ENCODE peak calls at places on chromosomes 5 and 9, in four cellular contexts. One of them, this sample, is unnamed.

GRCh38 chr9:95048225-95049087 is 269.1 kb downstream of the FANCC start:
- DNase-seq in H1: peak
- DNase-seq in mesenchymal stem cell: peak
- DNase-seq in trophoblast cell: peak
- DNase-seq in this sample: peak

GRCh38 chr5:178356459-178356872 is 123.9 kb upstream of the PHYKPL start:
- DNase-seq in H1: no peak
- DNase-seq in mesenchymal stem cell: peak
- DNase-seq in trophoblast cell: no peak
- DNase-seq in this sample: peak

GRCh38 chr9:90300901-90301688 is 341.5 kb downstream of the DIRAS2 start:
- DNase-seq in trophoblast cell: peak
- DNase-seq in mesenchymal stem cell: peak
- DNase-seq in H1: no peak
- DNase-seq in this sample: no peak

GRCh38 chr9:86275962-86276361 is 6.4 kb downstream of the ISCA1 start:
- DNase-seq in trophoblast cell: no peak
- DNase-seq in H1: no peak
- DNase-seq in mesenchymal stem cell: peak
- DNase-seq in this sample: no peak

GRCh38 chr9:114504341-114505186 is 709 bp downstream of the WHRN start:
- DNase-seq in mesenchymal stem cell: peak
- DNase-seq in trophoblast cell: no peak
- DNase-seq in H1: peak
- DNase-seq in this sample: peak

GRCh38 chr5:105872569-105873270 is 1798.0 kb downstream of the EFNA5 start:
- DNase-seq in H1: no peak
- DNase-seq in trophoblast cell: no peak
- DNase-seq in mesenchymal stem cell: peak
- DNase-seq in this sample: no peak

GRCh38 chr5:146213210-146213838 is 9.9 kb downstream of the RBM27 start:
- DNase-seq in H1: no peak
- DNase-seq in trophoblast cell: no peak
- DNase-seq in mesenchymal stem cell: no peak
- DNase-seq in this sample: no peak

GRCh38 chr9:105246656-105247162 is 2.3 kb downstream of the SLC44A1 start:
- DNase-seq in trophoblast cell: no peak
- DNase-seq in H1: no peak
- DNase-seq in mesenchymal stem cell: no peak
- DNase-seq in this sample: no peak

GRCh38 chr9:89969156-89969566 is 364.3 kb downstream of the GADD45G start:
- DNase-seq in mesenchymal stem cell: peak
- DNase-seq in trophoblast cell: no peak
- DNase-seq in H1: no peak
- DNase-seq in this sample: no peak

GRCh38 chr5:57495688-57496087 is 13.1 kb upstream of the ACTBL2 start:
- DNase-seq in mesenchymal stem cell: no peak
- DNase-seq in trophoblast cell: no peak
- DNase-seq in H1: no peak
- DNase-seq in this sample: no peak

GRCh38 chr5:179967489-179967888 is 59.8 kb upstream of the TBC1D9B start:
- DNase-seq in H1: no peak
- DNase-seq in mesenchymal stem cell: peak
- DNase-seq in trophoblast cell: no peak
- DNase-seq in this sample: no peak

GRCh38 chr5:92283521-92283920 is 900.4 kb upstream of the ARRDC3 start:
- DNase-seq in mesenchymal stem cell: no peak
- DNase-seq in H1: no peak
- DNase-seq in trophoblast cell: no peak
- DNase-seq in this sample: no peak

GRCh38 chr5:91379602-91380490 is 3.3 kb downstream of the ARRDC3 start:
- DNase-seq in H1: peak
- DNase-seq in mesenchymal stem cell: peak
- DNase-seq in trophoblast cell: peak
- DNase-seq in this sample: peak

GRCh38 chr9:124964056-124964455 is 23.2 kb upstream of the GOLGA1 start:
- DNase-seq in H1: no peak
- DNase-seq in trophoblast cell: no peak
- DNase-seq in mesenchymal stem cell: no peak
- DNase-seq in this sample: no peak

GRCh38 chr5:122258241-122258640 is 53.8 kb upstream of the SNCAIP start:
- DNase-seq in H1: no peak
- DNase-seq in mesenchymal stem cell: no peak
- DNase-seq in trophoblast cell: no peak
- DNase-seq in this sample: no peak

GRCh38 chr9:99162759-99163364 is 57.9 kb downstream of the TGFBR1 start:
- DNase-seq in trophoblast cell: peak
- DNase-seq in mesenchymal stem cell: peak
- DNase-seq in H1: no peak
- DNase-seq in this sample: no peak

GRCh38 chr5:109407913-109408312 is 1.9 kb downstream of the PJA2 start:
- DNase-seq in mesenchymal stem cell: no peak
- DNase-seq in H1: no peak
- DNase-seq in trophoblast cell: no peak
- DNase-seq in this sample: no peak

GRCh38 chr5:72436796-72437471 is 70.3 kb downstream of the ZNF366 start:
- DNase-seq in trophoblast cell: no peak
- DNase-seq in H1: no peak
- DNase-seq in mesenchymal stem cell: no peak
- DNase-seq in this sample: no peak

GRCh38 chr5:173047838-173048105 is 8.4 kb upstream of the CREBRF start:
- DNase-seq in H1: no peak
- DNase-seq in mesenchymal stem cell: no peak
- DNase-seq in trophoblast cell: no peak
- DNase-seq in this sample: no peak

GRCh38 chr5:173053041-173053440 is 3.1 kb upstream of the CREBRF start:
- DNase-seq in trophoblast cell: no peak
- DNase-seq in H1: no peak
- DNase-seq in mesenchymal stem cell: no peak
- DNase-seq in this sample: no peak

GRCh38 chr5:173051746-173052145 is 4.4 kb upstream of the CREBRF start:
- DNase-seq in H1: no peak
- DNase-seq in trophoblast cell: no peak
- DNase-seq in mesenchymal stem cell: peak
- DNase-seq in this sample: no peak

GRCh38 chr5:173055042-173055721 is 970 bp upstream of the CREBRF start:
- DNase-seq in H1: no peak
- DNase-seq in trophoblast cell: no peak
- DNase-seq in mesenchymal stem cell: no peak
- DNase-seq in this sample: no peak

GRCh38 chr5:173050791-173051190 is 5.4 kb upstream of the CREBRF start:
- DNase-seq in trophoblast cell: no peak
- DNase-seq in H1: no peak
- DNase-seq in mesenchymal stem cell: peak
- DNase-seq in this sample: no peak
- H2BK12ac ChIP-seq in trophoblast cell: no peak
- H2BK12ac ChIP-seq in H1: no peak
- H2BK12ac ChIP-seq in mesenchymal stem cell: no peak
- H2BK12ac ChIP-seq in this sample: no peak

GRCh38 chr9:130839237-130840111 is 4.4 kb downstream of the ABL1 start:
- DNase-seq in mesenchymal stem cell: no peak
- DNase-seq in trophoblast cell: no peak
- DNase-seq in H1: no peak
- DNase-seq in this sample: no peak
- H3K4me3 ChIP-seq in mesenchymal stem cell: no peak
- H3K4me3 ChIP-seq in trophoblast cell: no peak
- H3K4me3 ChIP-seq in H1: no peak
- H3K4me3 ChIP-seq in this sample: no peak

DNA sequence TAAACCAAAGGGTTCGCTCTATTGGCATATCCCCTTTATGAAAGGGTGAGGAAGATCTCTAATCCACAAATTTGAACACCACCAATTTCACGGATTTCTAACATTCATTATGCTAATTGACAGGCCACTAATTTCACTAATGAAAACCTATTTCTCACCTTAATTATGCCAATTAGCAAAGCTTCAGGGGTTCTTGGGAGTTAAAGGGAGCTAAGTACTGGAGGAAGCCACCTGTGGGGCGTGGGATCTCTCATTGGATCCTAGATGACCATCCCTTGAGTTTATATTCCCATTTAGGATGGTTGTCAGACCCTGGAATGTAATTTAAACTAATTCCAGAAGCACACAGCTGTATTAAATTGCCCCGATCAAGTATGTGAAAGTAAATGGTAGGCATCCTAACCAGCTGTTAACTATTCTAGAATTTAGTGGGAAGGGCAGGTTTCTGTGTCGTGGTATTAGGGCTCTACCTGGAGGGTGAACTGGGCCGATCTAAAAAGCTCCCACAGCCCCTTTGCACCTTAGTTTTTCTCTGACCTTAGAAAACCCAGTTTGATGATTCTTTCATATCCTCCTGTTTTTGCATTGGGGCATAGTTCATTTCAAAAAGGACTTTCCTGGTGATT is 77.1 kb downstream of the C9orf152 start:
- DNase-seq in mesenchymal stem cell: no peak
- DNase-seq in trophoblast cell: no peak
- DNase-seq in H1: no peak
- DNase-seq in this sample: no peak
- H2BK12ac ChIP-seq in mesenchymal stem cell: no peak
- H2BK12ac ChIP-seq in trophoblast cell: no peak
- H2BK12ac ChIP-seq in H1: peak
- H2BK12ac ChIP-seq in this sample: no peak

DNA sequence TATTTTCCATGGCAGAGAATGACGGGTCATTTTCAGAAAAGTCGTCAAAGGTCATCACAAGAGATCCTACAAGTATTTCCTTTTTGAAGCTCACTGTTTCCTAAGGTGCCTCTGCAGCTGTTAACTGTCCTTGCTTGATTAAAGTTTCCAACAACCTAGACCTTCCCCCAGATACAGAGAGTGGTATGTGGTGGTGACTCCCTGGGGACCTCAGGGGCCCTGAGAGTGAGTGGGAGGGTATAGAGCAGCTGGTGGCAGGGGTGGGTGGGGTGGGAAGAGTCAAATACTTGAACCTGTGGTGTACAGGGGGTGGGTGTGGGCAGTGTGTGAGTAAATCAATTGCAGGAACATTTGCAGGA is 1.6 kb upstream of the CD72 start:
- DNase-seq in H1: no peak
- DNase-seq in trophoblast cell: no peak
- DNase-seq in mesenchymal stem cell: no peak
- DNase-seq in this sample: no peak
- H3K4me3 ChIP-seq in H1: no peak
- H3K4me3 ChIP-seq in trophoblast cell: no peak
- H3K4me3 ChIP-seq in mesenchymal stem cell: no peak
- H3K4me3 ChIP-seq in this sample: no peak

DNA sequence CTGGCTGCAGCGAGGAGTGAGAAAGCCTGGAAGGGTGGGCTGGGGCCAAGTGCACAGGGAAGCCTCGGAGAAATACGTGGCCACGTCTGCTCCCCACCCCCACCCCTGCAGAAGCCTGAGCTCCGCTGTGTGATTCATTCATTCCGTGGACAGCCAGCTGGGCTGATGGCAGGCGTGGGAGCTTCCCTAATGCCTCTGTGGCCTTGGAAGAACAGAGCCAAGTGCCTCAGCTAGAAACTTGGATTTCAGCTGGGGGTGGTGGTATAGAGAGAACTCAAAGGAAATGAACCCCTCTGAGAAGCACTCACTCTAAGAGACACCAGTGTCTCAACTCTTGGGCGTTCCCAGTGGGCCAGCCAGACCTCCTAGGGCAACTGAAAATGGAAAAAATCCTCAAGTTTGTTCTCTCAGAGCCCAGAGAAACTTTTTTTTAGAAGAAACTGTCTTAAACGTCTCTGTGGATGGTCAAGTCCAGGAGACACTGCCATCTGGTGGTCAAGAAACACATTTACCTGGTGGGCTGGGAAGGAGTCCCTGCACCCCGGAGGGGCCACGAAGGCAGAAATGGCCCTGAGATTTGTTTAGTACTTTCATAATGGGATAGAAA is 18.0 kb downstream of the ATOX1 start:
- DNase-seq in trophoblast cell: peak
- DNase-seq in mesenchymal stem cell: peak
- DNase-seq in H1: peak
- DNase-seq in this sample: peak
- H2BK12ac ChIP-seq in trophoblast cell: peak
- H2BK12ac ChIP-seq in mesenchymal stem cell: no peak
- H2BK12ac ChIP-seq in H1: no peak
- H2BK12ac ChIP-seq in this sample: no peak

DNA sequence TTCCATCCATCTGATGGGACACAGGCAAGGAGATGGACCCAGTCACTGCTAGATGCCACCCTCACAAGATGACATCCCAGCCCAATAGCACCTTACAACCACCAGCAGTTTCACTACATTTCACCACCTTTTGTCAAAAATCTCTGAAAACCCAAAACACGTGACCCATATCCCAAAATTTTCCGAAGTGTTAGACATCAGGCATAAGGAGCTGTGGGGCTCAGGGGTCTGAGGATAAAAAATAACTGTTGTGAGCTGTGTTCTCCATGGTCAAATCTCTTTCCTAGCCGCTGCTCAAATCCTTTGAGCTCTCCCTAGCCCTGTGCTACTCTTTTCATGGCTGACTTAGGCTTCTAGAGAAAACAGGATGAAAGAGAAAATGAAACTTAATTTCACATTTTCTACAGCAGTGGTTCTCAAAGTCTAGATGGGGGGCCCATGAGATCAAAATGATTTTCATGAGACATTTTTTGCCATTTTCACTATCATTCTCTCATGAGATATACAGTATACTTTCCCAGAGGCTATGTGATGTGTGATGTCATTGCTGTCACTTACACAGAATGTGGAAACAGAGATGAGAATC is 40.7 kb downstream of the TIMD4 start:
- DNase-seq in H1: no peak
- DNase-seq in mesenchymal stem cell: no peak
- DNase-seq in trophoblast cell: no peak
- DNase-seq in this sample: no peak
- H3K4me3 ChIP-seq in H1: no peak
- H3K4me3 ChIP-seq in mesenchymal stem cell: no peak
- H3K4me3 ChIP-seq in trophoblast cell: no peak
- H3K4me3 ChIP-seq in this sample: no peak

GRCh38 chr5:174532453-174533126 is 191.8 kb upstream of the MSX2 start:
- DNase-seq in mesenchymal stem cell: peak
- DNase-seq in H1: peak
- DNase-seq in trophoblast cell: peak
- DNase-seq in this sample: peak

GRCh38 chr5:174533771-174534221 is 190.6 kb upstream of the MSX2 start:
- DNase-seq in mesenchymal stem cell: peak
- DNase-seq in H1: no peak
- DNase-seq in trophoblast cell: peak
- DNase-seq in this sample: no peak

GRCh38 chr5:174529925-174530681 is 194.3 kb upstream of the MSX2 start:
- DNase-seq in mesenchymal stem cell: no peak
- DNase-seq in trophoblast cell: peak
- DNase-seq in H1: no peak
- DNase-seq in this sample: no peak

GRCh38 chr5:174533127-174533453 is 191.3 kb upstream of the MSX2 start:
- DNase-seq in mesenchymal stem cell: peak
- DNase-seq in trophoblast cell: peak
- DNase-seq in H1: no peak
- DNase-seq in this sample: no peak

GRCh38 chr5:174531782-174532191 is 192.6 kb upstream of the MSX2 start:
- DNase-seq in trophoblast cell: no peak
- DNase-seq in mesenchymal stem cell: peak
- DNase-seq in H1: no peak
- DNase-seq in this sample: no peak
- H2BK12ac ChIP-seq in trophoblast cell: peak
- H2BK12ac ChIP-seq in mesenchymal stem cell: peak
- H2BK12ac ChIP-seq in H1: peak
- H2BK12ac ChIP-seq in this sample: no peak